ENCODE peak calls at places on chromosomes 11 and 22, in seven cellular contexts. L is fibroblast of lung; G is coronary artery; M is cardiac muscle cell; X is thoracic aorta; Q is heart left ventricle; C is CD4-positive, CD25-positive, alpha-beta regulatory T cell. O is an unnamed sample.
A peak's percentile ranks its signal among the peaks of the same experiment; 100 is the strongest.

GRCh38 chr22:50148991-50149721 is 21.4 kb upstream of the PANX2 start:
- DNase-seq in L (peak; percentile 28), G (peak; percentile 66), M (peak; percentile 52), X (no peak), Q (peak; percentile 32), C (peak; percentile 79), O (peak; percentile 51)

GRCh38 chr22:44243761-44244160 is 63.0 kb downstream of the PARVG start:
- DNase-seq in L (no peak), G (no peak), M (no peak), X (no peak), Q (no peak), C (no peak), O (no peak)

GRCh38 chr11:106276859-106277436 is 199.5 kb downstream of the AASDHPPT start:
- DNase-seq in L (peak; percentile 42), G (no peak), M (peak; percentile 55), X (no peak), Q (no peak), C (no peak), O (peak; percentile 8)

GRCh38 chr11:125892071-125892470 is 4.6 kb downstream of the HYLS1 start:
- DNase-seq in L (peak; percentile 26), G (no peak), M (no peak), X (no peak), Q (no peak), C (no peak), O (no peak)

GRCh38 chr22:39773976-39774539 is 119.5 kb downstream of the ENTHD1 start:
- DNase-seq in L (no peak), G (no peak), M (peak; percentile 1), X (no peak), Q (no peak), C (peak; percentile 14), O (peak; percentile 60)

GRCh38 chr22:49550766-49551362 is 276.8 kb downstream of the BRD1 start:
- DNase-seq in L (no peak), G (no peak), M (no peak), X (no peak), Q (no peak), C (no peak), O (no peak)

GRCh38 chr11:116427903-116428637 is 344.7 kb downstream of the BUD13 start:
- DNase-seq in L (no peak), G (no peak), M (peak; percentile 10), X (no peak), Q (no peak), C (no peak), O (peak; percentile 37)

GRCh38 chr11:22466809-22467208 is 128.6 kb downstream of the SLC17A6 start:
- DNase-seq in L (peak; percentile 85), G (no peak), M (peak; percentile 75), X (no peak), Q (no peak), C (no peak), O (no peak)

GRCh38 chr11:1308745-1309497 is 511 bp downstream of the TOLLIP start:
- DNase-seq in L (peak; percentile 22), G (no peak), M (no peak), X (no peak), Q (no peak), C (no peak), O (no peak)

GRCh38 chr11:86811637-86812321 is 11.4 kb downstream of the PRSS23 start:
- DNase-seq in L (peak; percentile 62), G (no peak), M (peak; percentile 59), X (no peak), Q (no peak), C (no peak), O (no peak)

GRCh38 chr11:108916935-108917334 is 252.1 kb downstream of the DDX10 start:
- DNase-seq in L (no peak), G (no peak), M (no peak), X (no peak), Q (no peak), C (no peak), O (no peak)

GRCh38 chr22:24529898-24530297 is 25.0 kb downstream of the GUCD1 start:
- DNase-seq in L (no peak), G (no peak), M (no peak), X (no peak), Q (no peak), C (no peak), O (no peak)

GRCh38 chr11:109798521-109798920 is 294.7 kb upstream of the ZC3H12C start:
- DNase-seq in L (peak; percentile 8), G (no peak), M (peak; percentile 14), X (no peak), Q (no peak), C (no peak), O (no peak)

GRCh38 chr11:13680501-13681264 is 12.2 kb downstream of the FAR1 start:
- DNase-seq in L (peak; percentile 21), G (no peak), M (peak; percentile 24), X (no peak), Q (no peak), C (no peak), O (no peak)

GRCh38 chr11:109806205-109806604 is 287.0 kb upstream of the ZC3H12C start:
- DNase-seq in L (no peak), G (no peak), M (no peak), X (no peak), Q (no peak), C (no peak), O (no peak)

GRCh38 chr11:45665206-45665932 is at the start of gene CHST1:
- DNase-seq in L (no peak), G (no peak), M (peak; percentile 66), X (no peak), Q (peak; percentile 64), C (no peak), O (no peak)

GRCh38 chr11:443542-444199 is 1.9 kb upstream of the ANO9 start:
- DNase-seq in L (peak; percentile 30), G (no peak), M (no peak), X (no peak), Q (no peak), C (no peak), O (no peak)

DNA sequence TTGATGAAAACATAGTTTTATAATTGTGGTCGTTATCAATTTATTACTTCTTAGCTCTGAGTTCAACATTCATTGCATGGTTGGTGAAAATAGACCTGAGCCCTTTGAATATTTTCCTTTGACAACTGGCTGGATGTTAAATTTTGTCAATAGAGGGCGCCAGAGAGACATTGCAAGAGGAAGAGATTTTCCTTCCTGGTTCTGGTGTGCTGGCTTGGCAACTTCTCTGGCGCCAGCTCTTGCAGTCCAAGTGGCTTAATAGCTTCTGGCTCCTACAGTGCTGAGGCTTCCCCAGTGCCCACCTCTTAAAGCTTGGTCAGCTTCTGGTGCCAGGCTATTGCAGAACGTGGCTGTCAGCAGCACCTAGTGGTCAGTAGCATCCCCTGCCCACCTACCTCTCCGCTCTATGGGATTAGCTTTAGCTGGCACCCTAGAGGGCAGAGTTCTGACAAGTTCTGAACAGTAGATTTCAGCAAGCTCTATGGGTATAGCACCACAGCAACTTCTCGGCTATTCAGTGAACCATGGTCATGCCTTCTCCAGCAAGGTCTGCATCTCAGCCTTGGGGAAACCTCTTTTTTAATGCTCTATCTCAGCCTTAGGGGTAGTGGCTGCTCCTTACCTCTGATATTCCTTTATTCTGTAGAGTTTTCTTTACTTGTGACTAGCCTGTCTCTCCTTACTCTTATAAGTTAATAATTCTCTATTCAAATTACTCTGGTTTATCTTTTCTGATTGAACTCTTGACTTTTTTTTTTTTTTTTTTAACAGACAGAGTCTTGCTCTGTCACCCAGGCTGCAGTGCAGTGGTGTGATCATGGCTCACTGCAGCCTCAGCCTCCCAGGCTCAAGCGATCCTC is 59.4 kb downstream of the ACER3 start:
- DNase-seq in L (peak; percentile 88), G (no peak), M (peak; percentile 92), X (peak; percentile 64), Q (peak; percentile 68), C (peak; percentile 72), O (peak; percentile 80)
- H3K4me3 ChIP-seq in L (no peak overlapping the region), G (peak overlapping the region; percentile 26), M (no peak overlapping the region), X (peak overlapping the region; percentile 54), Q (no peak overlapping the region), C (peak overlapping the region; percentile 67), O (peak overlapping the region; percentile 42)

GRCh38 chr11:72793081-72793451 is 781 bp downstream of the STARD10 start:
- DNase-seq in L (no peak), G (no peak), M (no peak), X (no peak), Q (no peak), C (no peak), O (no peak)
- H3K4me3 ChIP-seq in L (no peak overlapping the region), G (peak overlapping the region; percentile 74), M (no peak overlapping the region), X (peak overlapping the region; percentile 73), Q (peak overlapping the region; percentile 67), C (peak overlapping the region; percentile 82), O (peak overlapping the region; percentile 76)

DNA sequence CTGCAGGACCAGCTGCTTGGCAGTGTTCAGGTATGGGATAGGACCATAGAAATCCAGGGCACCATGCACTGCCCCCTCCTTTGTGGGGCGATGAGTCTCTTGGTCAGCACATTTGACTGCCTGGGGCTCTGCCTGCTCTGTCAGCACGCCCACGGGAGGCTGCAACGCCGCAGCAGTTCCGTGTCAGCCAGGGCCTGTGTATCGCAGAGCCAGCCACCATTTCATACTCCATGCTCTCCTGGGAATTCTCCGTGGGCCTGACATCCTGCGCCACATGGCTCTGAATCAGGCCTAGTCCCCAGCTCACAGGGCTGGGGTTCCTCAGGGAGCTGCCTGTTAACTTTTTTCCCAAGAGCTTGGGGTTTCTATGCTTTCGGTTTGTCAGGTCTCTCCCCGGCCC is 16.9 kb upstream of the RELT start:
- DNase-seq in L (no peak), G (peak; percentile 88), M (peak; percentile 42), X (peak; percentile 53), Q (peak; percentile 71), C (no peak), O (no peak)
- H3K4me3 ChIP-seq in L (no peak overlapping the region), G (peak overlapping the region; percentile 18), M (no peak overlapping the region), X (peak overlapping the region; percentile 7), Q (no peak overlapping the region), C (no peak overlapping the region), O (no peak overlapping the region)

GRCh38 chr11:2885017-2885675 is 429 bp downstream of the CDKN1C start:
- DNase-seq in L (peak; percentile 61), G (no peak), M (peak; percentile 66), X (no peak), Q (peak; percentile 70), C (peak; percentile 30), O (no peak)

GRCh38 chr11:2886936-2887335 is 1.4 kb upstream of the CDKN1C start:
- DNase-seq in L (no peak), G (no peak), M (no peak), X (no peak), Q (no peak), C (no peak), O (no peak)

GRCh38 chr11:2887526-2888195 is 2.1 kb upstream of the CDKN1C start:
- DNase-seq in L (no peak), G (no peak), M (no peak), X (no peak), Q (no peak), C (no peak), O (no peak)

GRCh38 chr11:2885676-2886081 is at the start of gene CDKN1C:
- DNase-seq in L (peak; percentile 89), G (peak; percentile 93), M (peak; percentile 93), X (peak; percentile 42), Q (peak; percentile 89), C (peak; percentile 87), O (peak; percentile 57)

DNA sequence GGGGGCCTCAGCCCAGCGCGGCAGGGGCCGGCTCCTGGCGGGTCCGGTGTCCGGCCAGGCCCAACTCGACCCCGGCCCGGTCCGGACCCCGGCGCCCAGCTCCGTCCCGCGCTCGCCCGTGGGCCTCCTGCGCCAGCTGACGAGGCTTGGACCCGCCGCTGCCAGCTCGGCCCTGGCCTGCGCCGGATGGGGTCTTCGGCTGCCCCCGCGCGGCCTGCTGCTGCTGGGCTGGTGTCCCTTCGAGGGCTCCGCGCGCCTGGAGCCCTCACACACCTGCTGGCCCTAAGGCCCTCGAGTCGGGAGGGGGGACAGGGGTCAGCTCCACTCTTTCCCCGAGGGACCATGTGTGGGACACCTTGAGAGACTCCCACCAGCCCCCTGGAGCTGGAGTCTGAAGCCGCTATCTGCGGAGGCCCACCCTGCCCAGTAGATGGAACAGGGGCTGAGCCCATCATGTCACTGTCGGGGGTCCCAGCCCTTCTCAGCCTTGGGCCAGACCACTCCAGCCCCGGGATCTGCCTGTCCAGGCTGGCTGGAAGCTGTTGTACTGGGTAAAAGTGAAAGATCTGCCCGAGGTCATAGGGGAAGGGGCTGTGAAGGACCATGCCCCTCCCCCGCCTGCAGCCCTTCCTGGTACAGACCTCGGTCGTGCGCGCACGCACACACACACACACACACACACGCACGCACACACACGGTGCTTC is 768 bp upstream of the CDKN1C start:
- DNase-seq in L (peak; percentile 42), G (no peak), M (peak; percentile 57), X (no peak), Q (peak; percentile 48), C (no peak), O (no peak)
- H3K4me3 ChIP-seq in L (no peak overlapping the region), G (peak overlapping the region; percentile 99), M (peak overlapping the region; percentile 13), X (peak overlapping the region; percentile 98), Q (peak overlapping the region; percentile 71), C (no peak overlapping the region), O (no peak overlapping the region)